ENCODE peak calls at places on chromosomes 4 and X, in seven cellular contexts. One of them, this sample, is unnamed.

GRCh38 chrX:2894885-2895292 is 34.2 kb downstream of the ARSD start:
- DNase-seq in SK-N-SH: peak
- DNase-seq in H1: no peak
- DNase-seq in HCT116: no peak
- DNase-seq in GM12878: no peak
- DNase-seq in HepG2: peak
- DNase-seq in K562: no peak
- DNase-seq in this sample: no peak

GRCh38 chr4:674172-675035 is at the start of the genes ATP5ME and MYL5:
- DNase-seq in K562: peak
- DNase-seq in HepG2: peak
- DNase-seq in GM12878: peak
- DNase-seq in HCT116: peak
- DNase-seq in H1: peak
- DNase-seq in SK-N-SH: peak
- DNase-seq in this sample: peak

GRCh38 chrX:42229533-42229932 is 306.2 kb upstream of the CASK start:
- DNase-seq in K562: no peak
- DNase-seq in SK-N-SH: no peak
- DNase-seq in HepG2: no peak
- DNase-seq in GM12878: no peak
- DNase-seq in HCT116: no peak
- DNase-seq in H1: no peak
- DNase-seq in this sample: no peak

GRCh38 chr4:163701915-163702314 is 207.4 kb downstream of the TMA16 start:
- DNase-seq in HCT116: no peak
- DNase-seq in H1: no peak
- DNase-seq in HepG2: no peak
- DNase-seq in SK-N-SH: no peak
- DNase-seq in K562: no peak
- DNase-seq in GM12878: peak
- DNase-seq in this sample: peak

GRCh38 chr4:4260185-4260751 is 12.2 kb upstream of the TMEM128 start:
- DNase-seq in HepG2: peak
- DNase-seq in HCT116: peak
- DNase-seq in SK-N-SH: peak
- DNase-seq in K562: peak
- DNase-seq in H1: no peak
- DNase-seq in GM12878: no peak
- DNase-seq in this sample: peak

GRCh38 chr4:87005690-87006461 is 71.1 kb downstream of the AFF1 start:
- DNase-seq in HCT116: no peak
- DNase-seq in GM12878: peak
- DNase-seq in SK-N-SH: peak
- DNase-seq in H1: no peak
- DNase-seq in HepG2: no peak
- DNase-seq in K562: no peak
- DNase-seq in this sample: no peak

GRCh38 chr4:185139736-185140135 is 3.3 kb upstream of the SLC25A4 start:
- DNase-seq in GM12878: no peak
- DNase-seq in HCT116: no peak
- DNase-seq in H1: no peak
- DNase-seq in K562: no peak
- DNase-seq in HepG2: no peak
- DNase-seq in SK-N-SH: no peak
- DNase-seq in this sample: no peak

GRCh38 chr4:13516315-13516860 is 27.9 kb downstream of the NKX3-2 start:
- DNase-seq in HepG2: no peak
- DNase-seq in HCT116: no peak
- DNase-seq in K562: no peak
- DNase-seq in SK-N-SH: no peak
- DNase-seq in H1: no peak
- DNase-seq in GM12878: no peak
- DNase-seq in this sample: no peak

GRCh38 chr4:140140566-140140965 is 13.4 kb downstream of the MAML3 start:
- DNase-seq in K562: no peak
- DNase-seq in SK-N-SH: no peak
- DNase-seq in HepG2: no peak
- DNase-seq in H1: no peak
- DNase-seq in HCT116: no peak
- DNase-seq in GM12878: no peak
- DNase-seq in this sample: no peak

GRCh38 chrX:155718964-155719586 is 106.3 kb upstream of the TMLHE start:
- DNase-seq in HCT116: no peak
- DNase-seq in K562: no peak
- DNase-seq in SK-N-SH: no peak
- DNase-seq in H1: no peak
- DNase-seq in HepG2: no peak
- DNase-seq in GM12878: no peak
- DNase-seq in this sample: peak

GRCh38 chr4:74656596-74656995 is 137.7 kb downstream of the BTC start:
- DNase-seq in K562: no peak
- DNase-seq in HCT116: no peak
- DNase-seq in SK-N-SH: no peak
- DNase-seq in GM12878: no peak
- DNase-seq in HepG2: no peak
- DNase-seq in H1: no peak
- DNase-seq in this sample: no peak

GRCh38 chr4:74649193-74649592 is 145.1 kb downstream of the BTC start:
- DNase-seq in H1: no peak
- DNase-seq in SK-N-SH: no peak
- DNase-seq in HCT116: no peak
- DNase-seq in HepG2: no peak
- DNase-seq in GM12878: no peak
- DNase-seq in K562: no peak
- DNase-seq in this sample: no peak

GRCh38 chr4:74654230-74654681 is 140.1 kb downstream of the BTC start:
- DNase-seq in HCT116: peak
- DNase-seq in GM12878: peak
- DNase-seq in SK-N-SH: no peak
- DNase-seq in K562: no peak
- DNase-seq in H1: no peak
- DNase-seq in HepG2: peak
- DNase-seq in this sample: no peak

GRCh38 chr4:74651198-74651597 is 143.1 kb downstream of the BTC start:
- DNase-seq in HepG2: no peak
- DNase-seq in GM12878: no peak
- DNase-seq in H1: no peak
- DNase-seq in K562: no peak
- DNase-seq in SK-N-SH: no peak
- DNase-seq in HCT116: no peak
- DNase-seq in this sample: no peak

DNA sequence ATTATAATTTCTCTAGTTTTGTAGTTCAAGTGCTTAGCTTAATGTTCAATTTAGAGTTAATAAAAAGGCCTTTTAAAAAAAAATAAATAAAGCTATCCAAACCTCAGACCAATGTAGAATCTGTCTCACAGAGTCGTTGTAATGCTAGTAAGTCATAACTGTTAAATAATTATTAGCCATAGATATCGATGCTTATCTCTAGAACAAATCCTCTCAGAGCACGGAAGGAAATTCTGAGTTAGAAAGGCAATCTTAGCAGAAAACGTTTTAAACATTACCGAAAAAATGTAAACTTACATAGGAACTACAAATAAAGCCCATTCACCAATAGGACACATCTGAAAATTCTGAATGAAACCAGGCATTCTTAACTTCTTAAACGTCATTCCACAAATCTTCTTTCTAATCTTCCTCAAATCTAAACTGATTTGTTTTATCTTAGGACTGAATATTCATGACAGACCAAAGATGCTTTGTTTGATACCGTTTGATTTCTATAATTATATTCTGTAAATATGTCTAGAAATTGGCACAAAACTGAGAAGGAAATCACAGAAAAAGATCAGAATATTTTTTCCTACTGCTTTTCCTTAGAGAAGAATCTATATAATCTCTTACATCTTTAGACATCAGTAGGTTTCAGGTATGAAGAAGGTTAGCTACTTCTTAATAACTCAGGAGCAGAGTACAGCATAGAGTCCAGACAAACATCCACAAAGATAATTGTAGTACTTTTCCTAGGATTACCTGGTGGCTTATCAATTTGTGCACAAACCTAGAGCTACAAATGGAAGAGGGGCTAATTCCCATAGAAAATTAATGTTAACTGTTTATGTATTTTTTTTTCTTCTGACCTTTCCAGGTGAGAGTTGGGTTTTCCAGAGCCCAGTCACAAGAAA is 140.7 kb downstream of the BTC start:
- DNase-seq in GM12878: no peak
- DNase-seq in H1: no peak
- DNase-seq in SK-N-SH: no peak
- DNase-seq in HCT116: no peak
- DNase-seq in HepG2: no peak
- DNase-seq in K562: no peak
- DNase-seq in this sample: no peak
- TF ChIP-seq JUND in GM12878: no peak
- TF ChIP-seq JUND in H1: no peak
- TF ChIP-seq JUND in SK-N-SH: no peak
- TF ChIP-seq JUND in HCT116: no peak
- TF ChIP-seq JUND in HepG2: no peak
- TF ChIP-seq JUND in K562: no peak
- TF ChIP-seq JUND in this sample: no peak

GRCh38 chr4:15918484-15919129 is 19.9 kb downstream of the FGFBP1 start:
- DNase-seq in HepG2: no peak
- DNase-seq in SK-N-SH: peak
- DNase-seq in HCT116: no peak
- DNase-seq in H1: no peak
- DNase-seq in K562: no peak
- DNase-seq in GM12878: no peak
- DNase-seq in this sample: no peak
- TF ChIP-seq JUND in HepG2: no peak
- TF ChIP-seq JUND in SK-N-SH: no peak
- TF ChIP-seq JUND in HCT116: no peak
- TF ChIP-seq JUND in H1: no peak
- TF ChIP-seq JUND in K562: no peak
- TF ChIP-seq JUND in GM12878: no peak
- TF ChIP-seq JUND in this sample: no peak

GRCh38 chrX:76148011-76148665 is 24.7 kb upstream of the PBDC1 start:
- DNase-seq in GM12878: peak
- DNase-seq in K562: no peak
- DNase-seq in HepG2: peak
- DNase-seq in HCT116: no peak
- DNase-seq in SK-N-SH: no peak
- DNase-seq in H1: no peak
- DNase-seq in this sample: no peak
- TF ChIP-seq JUND in GM12878: no peak
- TF ChIP-seq JUND in K562: no peak
- TF ChIP-seq JUND in HepG2: no peak
- TF ChIP-seq JUND in HCT116: no peak
- TF ChIP-seq JUND in SK-N-SH: no peak
- TF ChIP-seq JUND in H1: no peak
- TF ChIP-seq JUND in this sample: no peak

DNA sequence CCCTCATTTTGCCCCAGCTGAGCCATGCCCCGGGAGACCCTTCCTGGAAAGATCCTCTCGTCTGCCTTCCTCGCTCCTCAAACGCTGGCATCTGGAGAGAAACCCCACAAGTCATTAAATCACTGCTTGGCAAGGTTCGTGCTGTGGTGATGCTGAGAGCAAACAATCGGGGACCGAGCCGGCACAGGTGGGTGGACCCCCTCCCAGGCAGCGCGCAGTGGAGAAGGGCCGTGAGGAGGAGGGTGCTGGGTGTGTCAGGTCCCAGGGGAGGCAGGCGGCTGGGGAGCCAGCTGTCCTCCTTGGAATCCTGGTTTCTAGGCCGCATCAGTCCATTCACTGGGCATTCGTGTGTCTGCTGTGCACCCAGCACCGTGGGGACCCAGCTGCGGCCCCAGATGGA is 64.9 kb upstream of the PSAPL1 start:
- DNase-seq in HepG2: no peak
- DNase-seq in GM12878: no peak
- DNase-seq in HCT116: no peak
- DNase-seq in K562: no peak
- DNase-seq in H1: no peak
- DNase-seq in SK-N-SH: no peak
- DNase-seq in this sample: no peak
- TF ChIP-seq JUND in HepG2: no peak
- TF ChIP-seq JUND in GM12878: no peak
- TF ChIP-seq JUND in HCT116: no peak
- TF ChIP-seq JUND in K562: no peak
- TF ChIP-seq JUND in H1: no peak
- TF ChIP-seq JUND in SK-N-SH: no peak
- TF ChIP-seq JUND in this sample: no peak

DNA sequence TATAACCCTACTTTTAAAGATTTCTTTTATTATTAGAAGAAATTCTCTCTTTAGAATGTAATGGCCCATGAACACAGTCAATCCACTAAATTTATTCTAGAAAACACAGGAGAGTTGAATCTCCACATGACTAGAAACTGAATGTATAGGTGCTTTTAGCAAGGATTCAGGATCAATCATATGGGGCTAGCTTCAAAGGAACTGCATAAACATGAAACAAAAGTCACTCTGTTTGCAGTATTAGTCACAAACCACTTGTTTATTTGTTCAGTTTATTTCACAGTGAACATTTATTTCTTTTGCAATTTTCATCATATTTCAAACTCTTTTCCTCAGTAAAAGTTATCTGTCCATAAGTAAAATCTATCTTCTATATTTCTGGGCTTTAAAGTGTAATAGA is 1604.6 kb downstream of the PCDH18 start:
- DNase-seq in GM12878: no peak
- DNase-seq in SK-N-SH: no peak
- DNase-seq in H1: no peak
- DNase-seq in K562: no peak
- DNase-seq in HCT116: no peak
- DNase-seq in HepG2: peak
- DNase-seq in this sample: no peak
- TF ChIP-seq JUND in GM12878: no peak
- TF ChIP-seq JUND in SK-N-SH: no peak
- TF ChIP-seq JUND in H1: no peak
- TF ChIP-seq JUND in K562: no peak
- TF ChIP-seq JUND in HCT116: no peak
- TF ChIP-seq JUND in HepG2: no peak
- TF ChIP-seq JUND in this sample: no peak

GRCh38 chr4:56410247-56410646 is 23.0 kb upstream of the AASDH start:
- DNase-seq in HCT116: peak
- DNase-seq in K562: peak
- DNase-seq in H1: peak
- DNase-seq in HepG2: peak
- DNase-seq in SK-N-SH: peak
- DNase-seq in GM12878: no peak
- DNase-seq in this sample: peak
- TF ChIP-seq JUND in HCT116: peak
- TF ChIP-seq JUND in K562: peak
- TF ChIP-seq JUND in H1: peak
- TF ChIP-seq JUND in HepG2: no peak
- TF ChIP-seq JUND in SK-N-SH: peak
- TF ChIP-seq JUND in GM12878: no peak
- TF ChIP-seq JUND in this sample: no peak

GRCh38 chr4:46830971-46831454 is 78.0 kb downstream of the COX7B2 start:
- DNase-seq in K562: no peak
- DNase-seq in SK-N-SH: no peak
- DNase-seq in HCT116: no peak
- DNase-seq in HepG2: no peak
- DNase-seq in H1: no peak
- DNase-seq in GM12878: no peak
- DNase-seq in this sample: no peak
- TF ChIP-seq JUND in K562: no peak
- TF ChIP-seq JUND in SK-N-SH: no peak
- TF ChIP-seq JUND in HCT116: no peak
- TF ChIP-seq JUND in HepG2: no peak
- TF ChIP-seq JUND in H1: no peak
- TF ChIP-seq JUND in GM12878: no peak
- TF ChIP-seq JUND in this sample: no peak

GRCh38 chrX:126886997-126887396 is 67.5 kb downstream of the PRR32 start:
- DNase-seq in H1: no peak
- DNase-seq in GM12878: no peak
- DNase-seq in HepG2: no peak
- DNase-seq in SK-N-SH: no peak
- DNase-seq in HCT116: no peak
- DNase-seq in K562: no peak
- DNase-seq in this sample: no peak
- TF ChIP-seq JUND in H1: no peak
- TF ChIP-seq JUND in GM12878: no peak
- TF ChIP-seq JUND in HepG2: no peak
- TF ChIP-seq JUND in SK-N-SH: no peak
- TF ChIP-seq JUND in HCT116: no peak
- TF ChIP-seq JUND in K562: no peak
- TF ChIP-seq JUND in this sample: no peak

This sample was measured in T47D.